ENCODE peak calls at places on chromosome 9, in eight cellular contexts. Z is kidney, L is hepatocyte, I is IMR-90, U is Caco-2, D is adipocyte, K is bronchial epithelial cell, Y is thoracic aorta. G is an unnamed sample. For H3K36me3, the result is how much of the 10 kb centered on the place peaks cover.

GRCh38 chr9:70449461-70449860 is 35.0 kb upstream of the KLF9 start:
- DNase-seq in Z (no peak), L (no peak), I (no peak), U (no peak), D (no peak), K (no peak), Y (no peak), G (no peak)

GRCh38 chr9:26975728-26976707 is 19.8 kb downstream of the IFT74 start:
- DNase-seq in Z (no peak), L (peak), I (peak), U (peak), D (peak), K (peak), Y (no peak), G (peak)

GRCh38 chr9:98341157-98342102 is 86.0 kb upstream of the TBC1D2 start:
- DNase-seq in Z (no peak), L (no peak), I (no peak), U (no peak), D (no peak), K (no peak), Y (no peak), G (no peak)

GRCh38 chr9:112104401-112104800 is 70.7 kb downstream of the SUSD1 start:
- DNase-seq in Z (no peak), L (no peak), I (no peak), U (no peak), D (no peak), K (no peak), Y (no peak), G (no peak)

GRCh38 chr9:133355881-133356357 is 368 bp downstream of the SURF1 start:
- DNase-seq in Z (peak), L (no peak), I (no peak), U (no peak), D (peak), K (no peak), Y (no peak), G (peak)

GRCh38 chr9:91948423-91949292 is 1.4 kb downstream of the ROR2 start:
- DNase-seq in Z (peak), L (peak), I (peak), U (peak), D (peak), K (peak), Y (no peak), G (peak)

GRCh38 chr9:69332067-69332685 is 7.2 kb downstream of the ENTREP1 start:
- DNase-seq in Z (no peak), L (no peak), I (no peak), U (no peak), D (no peak), K (peak), Y (no peak), G (no peak)

GRCh38 chr9:136950656-136951030 is 1.4 kb upstream of the LCN12 start:
- DNase-seq in Z (peak), L (no peak), I (no peak), U (no peak), D (no peak), K (no peak), Y (no peak), G (no peak)

GRCh38 chr9:115694014-115694413 is 459.6 kb upstream of the PAPPA start:
- DNase-seq in Z (no peak), L (peak), I (peak), U (peak), D (peak), K (peak), Y (no peak), G (peak)

GRCh38 chr9:88777498-88778312 is 213.6 kb upstream of the S1PR3 start:
- DNase-seq in Z (peak), L (no peak), I (peak), U (no peak), D (no peak), K (no peak), Y (no peak), G (no peak)

GRCh38 chr9:107807183-107807582 is 317.6 kb upstream of the KLF4 start:
- DNase-seq in Z (no peak), L (no peak), I (peak), U (no peak), D (peak), K (peak), Y (no peak), G (no peak)

GRCh38 chr9:110444911-110445310 is 107.2 kb upstream of the TXNDC8 start:
- DNase-seq in Z (no peak), L (no peak), I (peak), U (no peak), D (no peak), K (no peak), Y (no peak), G (no peak)

GRCh38 chr9:112705773-112706427 is 12.0 kb downstream of the INIP start:
- DNase-seq in Z (no peak), L (peak), I (peak), U (peak), D (peak), K (peak), Y (no peak), G (peak)

GRCh38 chr9:22265534-22265933 is 181.1 kb upstream of the DMRTA1 start:
- DNase-seq in Z (no peak), L (no peak), I (no peak), U (no peak), D (no peak), K (no peak), Y (no peak), G (no peak)

GRCh38 chr9:91405343-91406077 is 18.1 kb downstream of the NFIL3 start:
- DNase-seq in Z (no peak), L (no peak), I (no peak), U (no peak), D (no peak), K (no peak), Y (no peak), G (peak)

GRCh38 chr9:89723696-89724095 is 118.9 kb downstream of the GADD45G start:
- DNase-seq in Z (no peak), L (no peak), I (no peak), U (no peak), D (no peak), K (no peak), Y (no peak), G (no peak)

GRCh38 chr9:132214027-132214622 is 52.3 kb downstream of the NTNG2 start:
- DNase-seq in Z (no peak), L (peak), I (peak), U (no peak), D (peak), K (peak), Y (peak), G (peak)

GRCh38 chr9:121559183-121559582 is 59.5 kb upstream of the GGTA1 start:
- DNase-seq in Z (no peak), L (no peak), I (peak), U (no peak), D (peak), K (peak), Y (no peak), G (no peak)

GRCh38 chr9:20014168-20014567 is 225.3 kb upstream of the SLC24A2 start:
- DNase-seq in Z (no peak), L (no peak), I (no peak), U (no peak), D (no peak), K (no peak), Y (no peak), G (no peak)

GRCh38 chr9:17191095-17191494 is 56.3 kb downstream of the CNTLN start:
- DNase-seq in Z (no peak), L (no peak), I (peak), U (no peak), D (peak), K (no peak), Y (no peak), G (no peak)

GRCh38 chr9:77712533-77713130 is 64.5 kb upstream of the GNA14 start:
- DNase-seq in Z (no peak), L (peak), I (peak), U (no peak), D (peak), K (peak), Y (no peak), G (no peak)

GRCh38 chr9:70602364-70603019 is 188.0 kb upstream of the KLF9 start:
- DNase-seq in Z (no peak), L (peak), I (peak), U (peak), D (peak), K (peak), Y (no peak), G (peak)

GRCh38 chr9:94624621-94625020 is 14.7 kb downstream of the FBP1 start:
- DNase-seq in Z (no peak), L (no peak), I (no peak), U (no peak), D (peak), K (no peak), Y (no peak), G (no peak)

GRCh38 chr9:132078369-132079356 is 1.0 kb downstream of the MED27 start:
- DNase-seq in Z (no peak), L (peak), I (peak), U (no peak), D (peak), K (peak), Y (peak), G (no peak)

GRCh38 chr9:91116226-91116625 is 245.5 kb downstream of the AUH start:
- DNase-seq in Z (no peak), L (no peak), I (no peak), U (no peak), D (no peak), K (no peak), Y (no peak), G (no peak)

GRCh38 chr9:133710661-133711427 is 27.3 kb downstream of the SARDH start:
- DNase-seq in Z (peak), L (no peak), I (no peak), U (no peak), D (no peak), K (peak), Y (no peak), G (peak)

GRCh38 chr9:93826905-93827544 is 128.1 kb downstream of the BARX1 start:
- DNase-seq in Z (no peak), L (no peak), I (no peak), U (no peak), D (no peak), K (no peak), Y (no peak), G (peak)

GRCh38 chr9:1429328-1429727 is 379.2 kb downstream of the DMRT2 start:
- DNase-seq in Z (no peak), L (no peak), I (no peak), U (peak), D (no peak), K (peak), Y (no peak), G (peak)

GRCh38 chr9:135770203-135770535 is 68.2 kb downstream of the KCNT1 start:
- DNase-seq in Z (no peak), L (no peak), I (no peak), U (no peak), D (no peak), K (no peak), Y (no peak), G (no peak)

GRCh38 chr9:136530472-136531089 is 15.3 kb downstream of the NOTCH1 start:
- DNase-seq in Z (no peak), L (no peak), I (no peak), U (no peak), D (no peak), K (no peak), Y (no peak), G (no peak)

GRCh38 chr9:6126377-6126776 is 89.2 kb upstream of the IL33 start:
- DNase-seq in Z (no peak), L (no peak), I (no peak), U (no peak), D (no peak), K (no peak), Y (no peak), G (no peak)

GRCh38 chr9:18723366-18723765 is 249.4 kb downstream of the ADAMTSL1 start:
- DNase-seq in Z (no peak), L (no peak), I (no peak), U (no peak), D (no peak), K (no peak), Y (no peak), G (no peak)

GRCh38 chr9:88536951-88537742 is 2.2 kb downstream of the NXNL2 start:
- DNase-seq in Z (no peak), L (no peak), I (no peak), U (no peak), D (no peak), K (peak), Y (no peak), G (no peak)

GRCh38 chr9:121463026-121463827 is 36.4 kb downstream of the GGTA1 start:
- DNase-seq in Z (no peak), L (peak), I (peak), U (peak), D (peak), K (peak), Y (no peak), G (peak)

GRCh38 chr9:126472446-126472845 is 141.3 kb upstream of the LMX1B start:
- DNase-seq in Z (no peak), L (no peak), I (no peak), U (no peak), D (no peak), K (no peak), Y (no peak), G (no peak)

GRCh38 chr9:89362647-89363310 is 44.5 kb downstream of the SECISBP2 start:
- DNase-seq in Z (peak), L (no peak), I (no peak), U (no peak), D (no peak), K (no peak), Y (no peak), G (peak)

DNA sequence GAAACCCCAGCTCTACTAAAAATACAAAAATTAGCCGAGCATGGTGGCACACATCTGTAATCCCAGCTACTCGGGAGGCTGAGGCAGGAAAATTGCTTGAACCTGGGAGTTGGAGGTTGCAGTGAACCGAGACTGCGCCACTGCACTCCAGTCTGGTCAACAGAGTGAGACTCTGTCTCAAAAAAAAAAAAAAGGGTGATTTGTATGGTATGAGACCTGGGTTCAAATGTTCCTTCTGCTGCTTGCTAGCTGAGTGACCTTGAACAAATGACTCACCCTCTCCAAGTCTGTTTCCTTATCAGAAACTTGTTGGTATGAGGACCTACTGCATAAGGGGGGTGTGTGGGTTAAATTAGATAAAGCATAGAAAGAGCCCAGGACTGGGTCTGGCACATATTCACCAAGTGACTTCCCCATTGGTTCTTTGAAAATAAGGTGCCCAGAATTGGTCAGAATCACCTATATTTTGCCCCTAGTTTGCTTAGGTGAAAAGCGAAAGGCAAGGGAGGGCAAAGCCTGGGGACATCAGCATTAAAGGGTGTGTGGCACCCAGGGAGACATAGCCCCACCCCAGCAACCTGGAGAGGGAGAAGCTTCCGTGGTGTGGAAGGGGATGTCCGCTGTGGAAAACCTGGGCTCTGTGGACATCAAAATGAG is 9.9 kb downstream of the SLC25A25 start:
- DNase-seq in Z (no peak), L (no peak), I (no peak), U (no peak), D (no peak), K (no peak), Y (no peak), G (no peak)
- H3K36me3 ChIP-seq in Z (under half), L (under half), I (under half), U (under half), D (under half), K (under half), Y (under half), G (under half)

GRCh38 chr9:124350485-124351263 is 64.6 kb downstream of the PSMB7 start:
- DNase-seq in Z (peak), L (no peak), I (no peak), U (peak), D (no peak), K (no peak), Y (no peak), G (no peak)
- H3K36me3 ChIP-seq in Z (under half), L (under half), I (half or more), U (under half), D (half or more), K (under half), Y (half or more), G (under half)

DNA sequence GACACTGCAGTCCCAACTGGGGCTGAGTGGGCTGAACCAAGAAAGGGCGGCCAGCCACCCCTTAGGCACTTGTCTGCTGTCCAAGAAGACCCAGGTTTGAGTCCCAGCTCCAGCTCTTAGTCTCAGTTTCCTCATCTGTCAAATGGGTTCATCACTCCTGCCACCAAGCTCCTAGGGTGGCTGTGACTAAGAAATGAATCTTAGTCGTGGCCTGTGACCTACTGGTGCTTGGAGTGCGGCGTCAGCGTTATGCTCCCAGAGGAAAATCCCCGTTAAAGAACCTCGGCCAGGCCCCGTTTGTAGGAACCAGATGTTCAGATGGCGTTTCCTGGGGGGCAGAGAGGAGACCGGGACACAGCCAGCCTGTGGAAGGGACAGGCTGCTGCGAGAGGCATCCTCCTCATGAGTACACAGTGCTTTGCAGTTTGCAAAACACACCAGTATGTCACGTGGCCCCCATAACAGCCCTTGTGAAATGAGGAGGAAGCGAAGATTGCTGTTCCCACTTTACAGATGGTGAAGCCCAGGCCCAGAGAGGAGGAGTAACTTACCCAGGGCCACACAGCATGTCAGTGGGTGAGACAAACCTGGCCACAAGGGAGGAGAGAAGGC is 3.3 kb downstream of the FIBCD1 start:
- DNase-seq in Z (no peak), L (no peak), I (peak), U (no peak), D (no peak), K (no peak), Y (no peak), G (no peak)
- H3K36me3 ChIP-seq in Z (under half), L (under half), I (under half), U (under half), D (under half), K (under half), Y (under half), G (under half)

DNA sequence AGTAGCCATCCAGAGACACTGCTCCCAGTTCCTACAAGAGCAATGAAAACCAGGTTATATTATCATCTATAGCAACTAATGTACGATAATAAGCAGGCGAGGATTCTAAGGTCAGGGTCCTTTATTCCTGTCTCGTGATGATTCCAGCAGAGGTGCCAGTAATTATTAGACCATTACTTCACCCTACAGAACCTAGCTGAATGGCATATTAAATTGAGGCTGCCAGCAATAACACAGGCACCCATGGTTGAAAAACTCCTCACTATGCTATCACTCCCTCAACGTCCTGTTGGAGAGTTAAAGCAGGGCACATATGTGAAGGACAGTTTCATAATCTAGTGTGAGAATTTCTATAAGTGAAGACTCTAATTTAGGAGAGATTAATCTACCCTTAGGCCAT is 29.7 kb downstream of the DCAF12 start:
- DNase-seq in Z (no peak), L (no peak), I (no peak), U (no peak), D (no peak), K (no peak), Y (no peak), G (no peak)
- H3K36me3 ChIP-seq in Z (under half), L (under half), I (under half), U (under half), D (half or more), K (under half), Y (half or more), G (under half)

G was measured in H7.